ENCODE peak calls at places on chromosome 19, in six cellular contexts. One of them, this sample, is unnamed. For H3K4me1 and H3K9me3, the result is how much of the 10 kb centered on the place peaks cover.

GRCh38 chr19:51271015-51271600 is 20.2 kb downstream of the SIGLECL1 start:
- DNase-seq in A549: no peak
- DNase-seq in breast epithelium: no peak
- DNase-seq in heart left ventricle: no peak
- DNase-seq in body of pancreas: no peak
- DNase-seq in thyroid gland: no peak
- DNase-seq in this sample: peak

GRCh38 chr19:4369888-4370260 is 26.5 kb downstream of the MPND start:
- DNase-seq in A549: no peak
- DNase-seq in breast epithelium: no peak
- DNase-seq in heart left ventricle: no peak
- DNase-seq in body of pancreas: no peak
- DNase-seq in thyroid gland: peak
- DNase-seq in this sample: peak

GRCh38 chr19:48945415-48945814 is 9.3 kb upstream of the BAX start:
- DNase-seq in A549: no peak
- DNase-seq in breast epithelium: no peak
- DNase-seq in heart left ventricle: no peak
- DNase-seq in body of pancreas: no peak
- DNase-seq in thyroid gland: no peak
- DNase-seq in this sample: no peak

GRCh38 chr19:33194527-33194883 is 375 bp downstream of the LRP3 start:
- DNase-seq in A549: no peak
- DNase-seq in breast epithelium: no peak
- DNase-seq in heart left ventricle: no peak
- DNase-seq in body of pancreas: no peak
- DNase-seq in thyroid gland: peak
- DNase-seq in this sample: no peak

GRCh38 chr19:43430142-43430710 is 15.5 kb downstream of the TEX101 start:
- DNase-seq in A549: no peak
- DNase-seq in breast epithelium: no peak
- DNase-seq in heart left ventricle: no peak
- DNase-seq in body of pancreas: no peak
- DNase-seq in thyroid gland: no peak
- DNase-seq in this sample: no peak

GRCh38 chr19:17513801-17514200 is 2.4 kb downstream of the PGLS start:
- DNase-seq in A549: no peak
- DNase-seq in breast epithelium: no peak
- DNase-seq in heart left ventricle: no peak
- DNase-seq in body of pancreas: no peak
- DNase-seq in thyroid gland: no peak
- DNase-seq in this sample: no peak

GRCh38 chr19:34120846-34121639 is 51.3 kb upstream of the LSM14A start:
- DNase-seq in A549: peak
- DNase-seq in breast epithelium: no peak
- DNase-seq in heart left ventricle: no peak
- DNase-seq in body of pancreas: peak
- DNase-seq in thyroid gland: peak
- DNase-seq in this sample: no peak

GRCh38 chr19:43664008-43664407 is 6.0 kb downstream of the PLAUR start:
- DNase-seq in A549: no peak
- DNase-seq in breast epithelium: no peak
- DNase-seq in heart left ventricle: peak
- DNase-seq in body of pancreas: peak
- DNase-seq in thyroid gland: no peak
- DNase-seq in this sample: no peak

GRCh38 chr19:13022111-13022858 is 27.0 kb downstream of the NFIX start:
- DNase-seq in A549: no peak
- DNase-seq in breast epithelium: no peak
- DNase-seq in heart left ventricle: no peak
- DNase-seq in body of pancreas: no peak
- DNase-seq in thyroid gland: no peak
- DNase-seq in this sample: peak

DNA sequence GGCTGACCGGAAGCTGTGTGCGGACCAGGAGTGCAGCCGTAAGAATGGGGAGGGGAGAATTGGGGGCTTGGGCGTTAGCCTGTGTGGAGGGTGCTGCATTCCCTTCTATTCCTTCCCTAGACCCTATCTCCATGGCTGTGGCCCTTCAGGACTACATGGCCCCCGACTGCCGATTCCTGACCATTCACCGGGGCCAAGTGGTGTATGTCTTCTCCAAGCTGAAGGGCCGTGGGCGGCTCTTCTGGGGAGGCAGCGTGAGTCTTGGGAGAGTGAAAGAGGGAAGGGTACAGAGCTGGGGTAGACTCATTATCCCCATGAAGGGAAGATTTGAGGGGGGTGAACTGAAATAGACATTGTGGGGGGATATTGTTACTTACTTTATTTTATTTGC is 306 bp downstream of the MIA start:
- DNase-seq in A549: no peak
- DNase-seq in breast epithelium: no peak
- DNase-seq in heart left ventricle: no peak
- DNase-seq in body of pancreas: no peak
- DNase-seq in thyroid gland: no peak
- DNase-seq in this sample: no peak
- H3K4me1 ChIP-seq in A549: under half
- H3K4me1 ChIP-seq in breast epithelium: under half
- H3K4me1 ChIP-seq in heart left ventricle: under half
- H3K4me1 ChIP-seq in body of pancreas: under half
- H3K4me1 ChIP-seq in thyroid gland: under half
- H3K4me1 ChIP-seq in this sample: under half

GRCh38 chr19:57665261-57665806 is 3.4 kb upstream of the ZSCAN4 start:
- DNase-seq in A549: no peak
- DNase-seq in breast epithelium: no peak
- DNase-seq in heart left ventricle: no peak
- DNase-seq in body of pancreas: no peak
- DNase-seq in thyroid gland: no peak
- DNase-seq in this sample: no peak

GRCh38 chr19:57667220-57667619 is 1.5 kb upstream of the ZSCAN4 start:
- DNase-seq in A549: no peak
- DNase-seq in breast epithelium: no peak
- DNase-seq in heart left ventricle: no peak
- DNase-seq in body of pancreas: no peak
- DNase-seq in thyroid gland: no peak
- DNase-seq in this sample: no peak

GRCh38 chr19:57671124-57671895 is 2.6 kb downstream of the ZSCAN4 start:
- DNase-seq in A549: no peak
- DNase-seq in breast epithelium: no peak
- DNase-seq in heart left ventricle: no peak
- DNase-seq in body of pancreas: no peak
- DNase-seq in thyroid gland: no peak
- DNase-seq in this sample: no peak

GRCh38 chr19:57672466-57672865 is 3.7 kb downstream of the ZSCAN4 start:
- DNase-seq in A549: no peak
- DNase-seq in breast epithelium: no peak
- DNase-seq in heart left ventricle: no peak
- DNase-seq in body of pancreas: no peak
- DNase-seq in thyroid gland: no peak
- DNase-seq in this sample: no peak

DNA sequence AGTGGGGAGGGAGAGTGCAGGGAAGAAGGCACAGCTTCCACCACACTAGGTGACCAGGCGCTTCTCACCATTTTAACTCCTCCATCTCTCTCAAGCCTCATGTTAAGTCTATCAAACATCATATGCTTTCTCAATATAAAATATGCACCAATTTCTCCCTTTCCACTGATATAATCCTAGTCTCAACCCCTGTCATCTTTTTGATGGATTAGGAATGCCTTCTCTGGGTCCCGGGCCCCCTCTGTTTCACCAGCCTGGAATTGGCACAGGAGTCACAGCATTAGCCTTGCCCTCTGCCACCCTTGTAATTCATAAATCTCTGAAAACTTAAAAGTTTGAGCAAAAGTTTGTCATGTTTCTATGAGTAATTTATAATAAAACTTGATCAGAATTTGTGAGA is at the start of gene ZSCAN4:
- DNase-seq in A549: no peak
- DNase-seq in breast epithelium: no peak
- DNase-seq in heart left ventricle: no peak
- DNase-seq in body of pancreas: no peak
- DNase-seq in thyroid gland: no peak
- DNase-seq in this sample: no peak
- TF ChIP-seq POLR2A in A549: no peak
- TF ChIP-seq POLR2A in breast epithelium: no peak
- TF ChIP-seq POLR2A in heart left ventricle: no peak
- TF ChIP-seq POLR2A in body of pancreas: no peak
- TF ChIP-seq POLR2A in thyroid gland: no peak
- TF ChIP-seq POLR2A in this sample: no peak

DNA sequence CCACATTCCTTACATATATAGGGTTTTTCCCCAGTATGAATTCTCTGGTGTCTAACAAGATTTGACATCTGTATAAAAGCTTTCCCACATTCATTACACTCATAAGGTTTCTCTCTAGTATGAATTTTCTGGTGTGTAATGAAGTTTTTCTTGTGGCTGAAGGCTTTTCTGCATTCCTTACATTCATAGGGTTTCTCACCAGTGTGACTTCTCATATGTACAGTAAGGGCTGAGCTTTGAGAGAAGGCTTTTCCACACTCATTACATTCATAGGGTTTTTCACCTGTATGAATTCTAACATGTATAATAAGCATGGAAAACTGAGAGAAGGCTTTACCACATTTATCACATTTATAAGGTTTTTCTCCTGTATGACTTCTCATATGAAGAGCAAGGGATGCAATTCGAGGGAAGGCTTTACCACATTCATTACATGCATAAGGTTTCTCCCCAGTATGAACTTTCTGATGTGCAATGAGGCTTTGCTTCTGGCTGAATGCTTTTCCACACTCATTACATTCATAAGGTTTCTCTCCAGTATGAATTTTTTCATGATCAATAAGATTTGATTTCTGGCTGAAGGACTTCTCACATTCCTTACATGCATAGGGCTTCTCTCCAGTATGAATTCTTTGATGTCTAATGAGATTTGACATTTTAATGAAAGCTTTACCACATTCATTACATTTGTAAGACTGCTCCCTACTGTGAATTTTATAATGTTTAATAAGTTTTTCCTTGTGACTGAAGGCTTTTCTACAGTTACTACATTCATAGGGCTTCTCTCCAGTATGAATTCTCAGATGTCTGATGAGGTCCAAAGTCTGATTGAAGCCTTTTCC is 42.6 kb downstream of the ZNF527 start:
- DNase-seq in A549: peak
- DNase-seq in breast epithelium: no peak
- DNase-seq in heart left ventricle: no peak
- DNase-seq in body of pancreas: no peak
- DNase-seq in thyroid gland: no peak
- DNase-seq in this sample: no peak
- H3K9me3 ChIP-seq in A549: half or more
- H3K9me3 ChIP-seq in breast epithelium: half or more
- H3K9me3 ChIP-seq in heart left ventricle: half or more
- H3K9me3 ChIP-seq in body of pancreas: half or more
- H3K9me3 ChIP-seq in thyroid gland: under half
- H3K9me3 ChIP-seq in this sample: half or more

GRCh38 chr19:38084196-38084595 is 139.8 kb downstream of the DPF1 start:
- DNase-seq in A549: no peak
- DNase-seq in breast epithelium: no peak
- DNase-seq in heart left ventricle: no peak
- DNase-seq in body of pancreas: no peak
- DNase-seq in thyroid gland: no peak
- DNase-seq in this sample: no peak
- H3K4me1 ChIP-seq in A549: under half
- H3K4me1 ChIP-seq in breast epithelium: under half
- H3K4me1 ChIP-seq in heart left ventricle: under half
- H3K4me1 ChIP-seq in body of pancreas: under half
- H3K4me1 ChIP-seq in thyroid gland: under half
- H3K4me1 ChIP-seq in this sample: under half

This sample was measured in upper lobe of left lung.